ENCODE peak calls at places on chromosome 16, in seven cellular contexts. One of them, this sample, is unnamed.

GRCh38 chr16:71974068-71974818 is 26.0 kb downstream of the PKD1L3 start:
- DNase-seq in body of pancreas: no peak
- DNase-seq in prostate gland: no peak
- DNase-seq in adrenal gland: no peak
- DNase-seq in transverse colon: no peak
- DNase-seq in endothelial cell of umbilical vein: no peak
- DNase-seq in suprapubic skin: no peak
- DNase-seq in this sample: no peak

GRCh38 chr16:16007743-16008111 is 58.3 kb downstream of the ABCC1 start:
- DNase-seq in suprapubic skin: no peak
- DNase-seq in body of pancreas: no peak
- DNase-seq in transverse colon: peak; percentile 43
- DNase-seq in prostate gland: no peak
- DNase-seq in adrenal gland: no peak
- DNase-seq in endothelial cell of umbilical vein: no peak
- DNase-seq in this sample: no peak

GRCh38 chr16:84741351-84741791 is 41.6 kb downstream of the USP10 start:
- DNase-seq in adrenal gland: peak; percentile 47
- DNase-seq in prostate gland: no peak
- DNase-seq in suprapubic skin: no peak
- DNase-seq in transverse colon: no peak
- DNase-seq in endothelial cell of umbilical vein: no peak
- DNase-seq in body of pancreas: peak; percentile 43
- DNase-seq in this sample: no peak

GRCh38 chr16:10242076-10242475 is 59.8 kb upstream of the GRIN2A start:
- DNase-seq in endothelial cell of umbilical vein: no peak
- DNase-seq in prostate gland: no peak
- DNase-seq in transverse colon: no peak
- DNase-seq in body of pancreas: no peak
- DNase-seq in adrenal gland: no peak
- DNase-seq in suprapubic skin: no peak
- DNase-seq in this sample: no peak

GRCh38 chr16:10729649-10730048 is 14.0 kb upstream of the NUBP1 start:
- DNase-seq in body of pancreas: no peak
- DNase-seq in prostate gland: peak; percentile 62
- DNase-seq in adrenal gland: peak; percentile 88
- DNase-seq in transverse colon: peak; percentile 21
- DNase-seq in suprapubic skin: no peak
- DNase-seq in endothelial cell of umbilical vein: no peak
- DNase-seq in this sample: no peak

GRCh38 chr16:17144431-17144830 is 326.3 kb downstream of the XYLT1 start:
- DNase-seq in endothelial cell of umbilical vein: no peak
- DNase-seq in suprapubic skin: no peak
- DNase-seq in adrenal gland: no peak
- DNase-seq in body of pancreas: no peak
- DNase-seq in prostate gland: no peak
- DNase-seq in transverse colon: no peak
- DNase-seq in this sample: no peak

GRCh38 chr16:74230126-74230525 is 66.5 kb upstream of the PSMD7 start:
- DNase-seq in endothelial cell of umbilical vein: no peak
- DNase-seq in adrenal gland: no peak
- DNase-seq in suprapubic skin: no peak
- DNase-seq in transverse colon: no peak
- DNase-seq in prostate gland: no peak
- DNase-seq in body of pancreas: no peak
- DNase-seq in this sample: no peak

GRCh38 chr16:4697867-4698291 is 4.5 kb downstream of the NUDT16L1 start:
- DNase-seq in endothelial cell of umbilical vein: no peak
- DNase-seq in adrenal gland: no peak
- DNase-seq in suprapubic skin: no peak
- DNase-seq in body of pancreas: no peak
- DNase-seq in prostate gland: no peak
- DNase-seq in transverse colon: no peak
- DNase-seq in this sample: no peak

GRCh38 chr16:2710711-2711231 is 9.3 kb downstream of the PRSS27 start:
- DNase-seq in suprapubic skin: no peak
- DNase-seq in prostate gland: no peak
- DNase-seq in endothelial cell of umbilical vein: no peak
- DNase-seq in adrenal gland: no peak
- DNase-seq in body of pancreas: no peak
- DNase-seq in transverse colon: no peak
- DNase-seq in this sample: no peak

GRCh38 chr16:11403534-11403795 is 58.2 kb downstream of the RMI2 start:
- DNase-seq in prostate gland: no peak
- DNase-seq in endothelial cell of umbilical vein: no peak
- DNase-seq in adrenal gland: no peak
- DNase-seq in transverse colon: no peak
- DNase-seq in suprapubic skin: no peak
- DNase-seq in body of pancreas: no peak
- DNase-seq in this sample: no peak

GRCh38 chr16:56260378-56260987 is 69.2 kb downstream of the GNAO1 start:
- DNase-seq in body of pancreas: no peak
- DNase-seq in endothelial cell of umbilical vein: no peak
- DNase-seq in transverse colon: no peak
- DNase-seq in prostate gland: no peak
- DNase-seq in suprapubic skin: no peak
- DNase-seq in adrenal gland: no peak
- DNase-seq in this sample: no peak

GRCh38 chr16:642189-643049 is 791 bp downstream of the MCRIP2 start:
- DNase-seq in transverse colon: peak; percentile 86
- DNase-seq in prostate gland: peak; percentile 44
- DNase-seq in suprapubic skin: no peak
- DNase-seq in body of pancreas: peak; percentile 89
- DNase-seq in adrenal gland: peak; percentile 83
- DNase-seq in endothelial cell of umbilical vein: no peak
- DNase-seq in this sample: no peak

GRCh38 chr16:66326995-66327513 is 39.4 kb upstream of the CDH5 start:
- DNase-seq in endothelial cell of umbilical vein: no peak
- DNase-seq in suprapubic skin: no peak
- DNase-seq in prostate gland: no peak
- DNase-seq in transverse colon: peak; percentile 21
- DNase-seq in body of pancreas: peak; percentile 69
- DNase-seq in adrenal gland: no peak
- DNase-seq in this sample: no peak

GRCh38 chr16:13338044-13338443 is 436.6 kb downstream of the SHISA9 start:
- DNase-seq in adrenal gland: no peak
- DNase-seq in suprapubic skin: no peak
- DNase-seq in transverse colon: no peak
- DNase-seq in endothelial cell of umbilical vein: no peak
- DNase-seq in prostate gland: no peak
- DNase-seq in body of pancreas: no peak
- DNase-seq in this sample: no peak

GRCh38 chr16:84925092-84925772 is 86.1 kb downstream of the ZDHHC7 start:
- DNase-seq in endothelial cell of umbilical vein: peak; percentile 23
- DNase-seq in adrenal gland: peak; percentile 73
- DNase-seq in suprapubic skin: no peak
- DNase-seq in transverse colon: peak; percentile 64
- DNase-seq in body of pancreas: peak; percentile 55
- DNase-seq in prostate gland: peak; percentile 41
- DNase-seq in this sample: no peak

GRCh38 chr16:17379121-17379571 is 91.6 kb downstream of the XYLT1 start:
- DNase-seq in prostate gland: no peak
- DNase-seq in body of pancreas: peak; percentile 42
- DNase-seq in transverse colon: peak; percentile 54
- DNase-seq in endothelial cell of umbilical vein: no peak
- DNase-seq in adrenal gland: peak; percentile 62
- DNase-seq in suprapubic skin: no peak
- DNase-seq in this sample: no peak

GRCh38 chr16:3029499-3030127 is 5.8 kb downstream of the THOC6 start:
- DNase-seq in suprapubic skin: no peak
- DNase-seq in adrenal gland: no peak
- DNase-seq in prostate gland: no peak
- DNase-seq in transverse colon: no peak
- DNase-seq in endothelial cell of umbilical vein: no peak
- DNase-seq in body of pancreas: no peak
- DNase-seq in this sample: no peak

GRCh38 chr16:54282202-54282922 is 4.2 kb downstream of the IRX3 start:
- DNase-seq in adrenal gland: peak; percentile 58
- DNase-seq in body of pancreas: peak; percentile 42
- DNase-seq in suprapubic skin: peak; percentile 65
- DNase-seq in endothelial cell of umbilical vein: no peak
- DNase-seq in prostate gland: peak; percentile 71
- DNase-seq in transverse colon: peak; percentile 44
- DNase-seq in this sample: no peak

GRCh38 chr16:26301516-26301915 is 609.8 kb downstream of the HS3ST4 start:
- DNase-seq in endothelial cell of umbilical vein: no peak
- DNase-seq in suprapubic skin: no peak
- DNase-seq in transverse colon: no peak
- DNase-seq in prostate gland: no peak
- DNase-seq in body of pancreas: no peak
- DNase-seq in adrenal gland: no peak
- DNase-seq in this sample: no peak

GRCh38 chr16:60907645-60908044 is 1128.6 kb downstream of the CDH8 start:
- DNase-seq in body of pancreas: no peak
- DNase-seq in adrenal gland: no peak
- DNase-seq in transverse colon: no peak
- DNase-seq in suprapubic skin: no peak
- DNase-seq in endothelial cell of umbilical vein: no peak
- DNase-seq in prostate gland: no peak
- DNase-seq in this sample: no peak

GRCh38 chr16:85163278-85164112 is 51.2 kb upstream of the CIBAR2 start:
- DNase-seq in endothelial cell of umbilical vein: no peak
- DNase-seq in adrenal gland: no peak
- DNase-seq in transverse colon: no peak
- DNase-seq in body of pancreas: no peak
- DNase-seq in prostate gland: no peak
- DNase-seq in suprapubic skin: no peak
- DNase-seq in this sample: no peak

GRCh38 chr16:76278976-76279375 is 1.8 kb downstream of the CNTNAP4 start:
- DNase-seq in prostate gland: no peak
- DNase-seq in suprapubic skin: no peak
- DNase-seq in body of pancreas: no peak
- DNase-seq in endothelial cell of umbilical vein: no peak
- DNase-seq in adrenal gland: no peak
- DNase-seq in transverse colon: no peak
- DNase-seq in this sample: no peak

GRCh38 chr16:70163596-70163995 is 10.0 kb upstream of the CLEC18C start:
- DNase-seq in prostate gland: no peak
- DNase-seq in endothelial cell of umbilical vein: no peak
- DNase-seq in transverse colon: no peak
- DNase-seq in body of pancreas: no peak
- DNase-seq in suprapubic skin: peak; percentile 54
- DNase-seq in adrenal gland: no peak
- DNase-seq in this sample: no peak

GRCh38 chr16:85398688-85399582 is 214.2 kb upstream of the GSE1 start:
- DNase-seq in endothelial cell of umbilical vein: no peak
- DNase-seq in prostate gland: no peak
- DNase-seq in suprapubic skin: peak; percentile 34
- DNase-seq in transverse colon: no peak
- DNase-seq in adrenal gland: peak; percentile 0
- DNase-seq in body of pancreas: no peak
- DNase-seq in this sample: no peak

GRCh38 chr16:85560932-85561247 is 52.2 kb upstream of the GSE1 start:
- DNase-seq in endothelial cell of umbilical vein: no peak
- DNase-seq in suprapubic skin: no peak
- DNase-seq in adrenal gland: no peak
- DNase-seq in body of pancreas: no peak
- DNase-seq in prostate gland: no peak
- DNase-seq in transverse colon: no peak
- DNase-seq in this sample: no peak

GRCh38 chr16:57537194-57537505 is 779 bp upstream of the CCDC102A start:
- DNase-seq in body of pancreas: no peak
- DNase-seq in transverse colon: no peak
- DNase-seq in prostate gland: no peak
- DNase-seq in adrenal gland: no peak
- DNase-seq in endothelial cell of umbilical vein: no peak
- DNase-seq in suprapubic skin: no peak
- DNase-seq in this sample: no peak

GRCh38 chr16:2689968-2690830 is 7.9 kb downstream of the KCTD5 start:
- DNase-seq in transverse colon: no peak
- DNase-seq in suprapubic skin: no peak
- DNase-seq in prostate gland: no peak
- DNase-seq in endothelial cell of umbilical vein: no peak
- DNase-seq in adrenal gland: no peak
- DNase-seq in body of pancreas: no peak
- DNase-seq in this sample: no peak

GRCh38 chr16:68093816-68094613 is 8.8 kb downstream of the NFATC3 start:
- DNase-seq in suprapubic skin: no peak
- DNase-seq in endothelial cell of umbilical vein: no peak
- DNase-seq in transverse colon: no peak
- DNase-seq in adrenal gland: no peak
- DNase-seq in body of pancreas: no peak
- DNase-seq in prostate gland: no peak
- DNase-seq in this sample: no peak
- H3K4me1 ChIP-seq in suprapubic skin: peaks cover 62% of the 10 kb centered on the region
- H3K4me1 ChIP-seq in endothelial cell of umbilical vein: peaks cover 3% of the 10 kb centered on the region
- H3K4me1 ChIP-seq in transverse colon: peaks cover 26% of the 10 kb centered on the region
- H3K4me1 ChIP-seq in adrenal gland: peaks cover 21% of the 10 kb centered on the region
- H3K4me1 ChIP-seq in body of pancreas: peaks cover 27% of the 10 kb centered on the region
- H3K4me1 ChIP-seq in prostate gland: no peaks in the 10 kb centered on the region
- H3K4me1 ChIP-seq in this sample: peaks cover 23% of the 10 kb centered on the region

GRCh38 chr16:47016700-47017133 is 43.2 kb upstream of the DNAJA2 start:
- DNase-seq in endothelial cell of umbilical vein: no peak
- DNase-seq in adrenal gland: no peak
- DNase-seq in prostate gland: no peak
- DNase-seq in body of pancreas: peak; percentile 21
- DNase-seq in transverse colon: no peak
- DNase-seq in suprapubic skin: no peak
- DNase-seq in this sample: no peak
- TF ChIP-seq POLR2A in endothelial cell of umbilical vein: no peak
- TF ChIP-seq POLR2A in adrenal gland: no peak
- TF ChIP-seq POLR2A in prostate gland: no peak
- TF ChIP-seq POLR2A in body of pancreas: no peak
- TF ChIP-seq POLR2A in transverse colon: no peak
- TF ChIP-seq POLR2A in suprapubic skin: no peak
- TF ChIP-seq POLR2A in this sample: no peak

GRCh38 chr16:27320261-27321012 is 6.7 kb downstream of the IL4R start:
- DNase-seq in transverse colon: no peak
- DNase-seq in adrenal gland: peak; percentile 43
- DNase-seq in suprapubic skin: no peak
- DNase-seq in prostate gland: no peak
- DNase-seq in body of pancreas: no peak
- DNase-seq in endothelial cell of umbilical vein: no peak
- DNase-seq in this sample: no peak
- H3K4me1 ChIP-seq in transverse colon: peaks cover 96% of the 10 kb centered on the region
- H3K4me1 ChIP-seq in adrenal gland: peaks cover 58% of the 10 kb centered on the region
- H3K4me1 ChIP-seq in suprapubic skin: peaks cover 74% of the 10 kb centered on the region
- H3K4me1 ChIP-seq in prostate gland: peaks cover 2% of the 10 kb centered on the region
- H3K4me1 ChIP-seq in body of pancreas: peaks cover 61% of the 10 kb centered on the region
- H3K4me1 ChIP-seq in endothelial cell of umbilical vein: peaks cover 30% of the 10 kb centered on the region
- H3K4me1 ChIP-seq in this sample: peaks cover 92% of the 10 kb centered on the region

DNA sequence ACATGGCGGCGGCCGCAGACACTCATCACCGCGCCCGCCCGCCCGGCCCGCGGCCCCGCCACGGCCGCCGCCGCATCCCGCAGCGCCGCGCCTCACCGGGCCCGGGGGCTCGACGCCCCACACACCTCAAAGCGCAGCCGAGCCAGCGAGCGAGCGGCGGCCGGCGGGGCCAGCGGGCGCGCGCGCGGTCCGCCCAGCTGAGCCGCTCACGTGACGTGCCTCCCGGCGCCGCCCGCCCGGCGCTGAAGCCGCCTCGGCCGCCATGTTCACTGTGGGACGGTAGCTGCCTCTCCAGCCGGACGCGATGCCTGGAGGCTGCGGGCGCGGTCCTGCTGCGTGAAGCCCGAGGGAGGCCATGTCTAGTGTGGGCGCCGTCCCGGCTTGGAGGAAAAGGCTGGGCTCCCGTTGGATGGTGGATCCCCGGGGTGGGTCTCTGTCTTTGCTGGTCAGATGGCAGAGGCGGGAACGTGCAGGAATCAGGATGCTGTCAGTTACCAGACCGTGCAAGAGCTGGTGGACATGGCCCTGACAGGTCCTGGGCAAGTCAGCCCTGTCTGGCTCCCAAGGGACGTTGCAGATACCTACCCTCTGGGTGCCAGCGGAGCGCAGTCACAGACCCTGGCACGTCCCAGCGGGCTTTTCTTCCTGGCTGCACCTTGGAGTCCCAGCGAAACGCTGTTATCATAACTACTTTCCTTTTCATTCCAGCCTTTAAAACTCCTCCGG is at the start of gene USP31:
- DNase-seq in prostate gland: peak; percentile 97
- DNase-seq in adrenal gland: peak; percentile 96
- DNase-seq in endothelial cell of umbilical vein: peak; percentile 96
- DNase-seq in transverse colon: peak; percentile 96
- DNase-seq in body of pancreas: peak; percentile 95
- DNase-seq in suprapubic skin: peak; percentile 94
- DNase-seq in this sample: peak; percentile 37
- TF ChIP-seq POLR2A in prostate gland: no peak
- TF ChIP-seq POLR2A in adrenal gland: peak; percentile 33
- TF ChIP-seq POLR2A in endothelial cell of umbilical vein: no peak
- TF ChIP-seq POLR2A in transverse colon: no peak
- TF ChIP-seq POLR2A in body of pancreas: no peak
- TF ChIP-seq POLR2A in suprapubic skin: no peak
- TF ChIP-seq POLR2A in this sample: no peak